ENCODE peak calls at places on chromosome 7, in eight cellular contexts. C, J, M, Y, G, U, R and X are unnamed samples.

GRCh38 chr7:116340201-116340847 is 130.0 kb downstream of the TES start:
- DNase-seq in C (no peak), J (peak; percentile 15), M (no peak), Y (no peak), G (no peak), U (peak; percentile 35), R (no peak), X (no peak)

GRCh38 chr7:85829817-85830432 is 643.1 kb upstream of the SEMA3D start:
- DNase-seq in C (no peak), J (no peak), M (no peak), Y (no peak), G (peak; percentile 8), U (peak; percentile 51), R (no peak), X (no peak)

GRCh38 chr7:158274996-158275395 is 312.6 kb downstream of the PTPRN2 start:
- DNase-seq in C (no peak), J (no peak), M (no peak), Y (no peak), G (no peak), U (no peak), R (no peak), X (peak; percentile 64)

GRCh38 chr7:101237206-101238067 is at the start of gene CLDN15:
- DNase-seq in C (no peak), J (peak; percentile 65), M (no peak), Y (no peak), G (peak; percentile 17), U (peak; percentile 87), R (no peak), X (peak; percentile 67)

GRCh38 chr7:99106869-99107268 is 37.0 kb downstream of the SMURF1 start:
- DNase-seq in C (no peak), J (no peak), M (no peak), Y (no peak), G (no peak), U (peak; percentile 66), R (no peak), X (no peak)

GRCh38 chr7:25985196-25985595 is 166.8 kb upstream of the NFE2L3 start:
- DNase-seq in C (no peak), J (no peak), M (no peak), Y (no peak), G (no peak), U (no peak), R (no peak), X (no peak)

GRCh38 chr7:84178013-84178412 is 16.6 kb downstream of the SEMA3A start:
- DNase-seq in C (no peak), J (no peak), M (no peak), Y (no peak), G (no peak), U (no peak), R (no peak), X (no peak)

GRCh38 chr7:107953265-107953923 is 49.6 kb downstream of the LAMB1 start:
- DNase-seq in C (no peak), J (no peak), M (no peak), Y (no peak), G (no peak), U (no peak), R (no peak), X (no peak)

GRCh38 chr7:150828384-150828783 is 23.9 kb upstream of the AOC1 start:
- DNase-seq in C (no peak), J (no peak), M (no peak), Y (no peak), G (no peak), U (no peak), R (no peak), X (no peak)

GRCh38 chr7:96303686-96304443 is 18.0 kb downstream of the SLC25A13 start:
- DNase-seq in C (no peak), J (peak; percentile 70), M (no peak), Y (no peak), G (peak; percentile 45), U (peak; percentile 78), R (no peak), X (no peak)

GRCh38 chr7:13036256-13036765 is 348.9 kb downstream of the ARL4A start:
- DNase-seq in C (no peak), J (no peak), M (no peak), Y (no peak), G (no peak), U (peak; percentile 41), R (no peak), X (no peak)

GRCh38 chr7:132548489-132549078 is 27.7 kb downstream of the PLXNA4 start:
- DNase-seq in C (no peak), J (peak; percentile 94), M (no peak), Y (no peak), G (peak; percentile 23), U (peak; percentile 78), R (no peak), X (no peak)

GRCh38 chr7:137601642-137602041 is 245.1 kb downstream of the DGKI start:
- DNase-seq in C (no peak), J (no peak), M (no peak), Y (no peak), G (no peak), U (no peak), R (no peak), X (no peak)